ENCODE peak calls at places on chromosomes 3 and 15, in four cellular contexts. I, J, O and F are unnamed samples.

GRCh38 chr3:190862209-190863118 is at the start of gene GMNC:
- DNase-seq in I (peak), O (peak), J (peak), F (peak)

GRCh38 chr3:69921651-69922050 is 77.9 kb upstream of the SAMMSON start:
- DNase-seq in I (no peak), O (no peak), J (no peak), F (no peak)

GRCh38 chr3:41188291-41188690 is 11.0 kb upstream of the CTNNB1 start:
- DNase-seq in I (no peak), J (no peak), O (no peak), F (no peak)

GRCh38 chr3:31960793-31961431 is 20.1 kb downstream of the OSBPL10 start:
- DNase-seq in I (peak), J (no peak), O (no peak), F (no peak)

GRCh38 chr3:46378426-46378942 is 7.7 kb downstream of the CCR5 start:
- DNase-seq in O (peak), J (peak), I (peak), F (no peak)

GRCh38 chr15:33013827-33014445 is 180.6 kb downstream of the FMN1 start:
- DNase-seq in O (no peak), I (no peak), J (no peak), F (no peak)

GRCh38 chr15:66580643-66581042 is 14.8 kb upstream of the LCTL start:
- DNase-seq in J (no peak), I (no peak), O (no peak), F (no peak)

GRCh38 chr3:148074916-148075315 is 622.8 kb upstream of the AGTR1 start:
- DNase-seq in J (no peak), I (no peak), O (no peak), F (no peak)